ENCODE peak calls at places on chromosomes 1 and 21, in seven cellular contexts. C is HCT116; Y is sigmoid colon; T is A673; L is caudate nucleus; Z is LHCN-M2; G is activated CD8-positive, alpha-beta memory T cell treated with anti-CD3 and anti-CD28 coated beads for 48 hours. R is an unnamed sample.
A peak's percentile ranks its signal among the peaks of the same experiment; 100 is the strongest.

GRCh38 chr1:235588916-235589515 is 60.6 kb downstream of the GNG4 start:
- DNase-seq in C (no peak), Y (no peak), L (no peak), Z (peak; percentile 35), T (no peak), G (no peak), R (no peak)

GRCh38 chr1:67327864-67328263 is 20.2 kb downstream of the IL12RB2 start:
- DNase-seq in C (no peak), L (no peak), Y (no peak), Z (no peak), T (no peak), G (no peak), R (no peak)

GRCh38 chr1:91073299-91073698 is 51.5 kb upstream of the ZNF644 start:
- DNase-seq in C (no peak), T (no peak), Z (no peak), G (no peak), L (no peak), Y (no peak), R (no peak)

GRCh38 chr1:234604726-234605492 is 5.1 kb downstream of the IRF2BP2 start:
- DNase-seq in L (no peak), T (no peak), C (no peak), G (no peak), Z (peak; percentile 50), Y (no peak), R (no peak)

GRCh38 chr1:108830119-108831008 is 26.5 kb downstream of the AKNAD1 start:
- DNase-seq in L (peak; percentile 16), G (no peak), C (peak; percentile 53), T (no peak), Y (peak; percentile 93), Z (peak; percentile 99), R (no peak)

GRCh38 chr1:201217851-201218250 is 27.2 kb downstream of the IGFN1 start:
- DNase-seq in Z (no peak), T (no peak), L (no peak), Y (no peak), G (no peak), C (no peak), R (no peak)

GRCh38 chr21:29193907-29194306 is 63.5 kb downstream of the MAP3K7CL start:
- DNase-seq in Y (no peak), T (no peak), C (no peak), Z (no peak), L (no peak), G (no peak), R (no peak)

GRCh38 chr1:2459757-2460156 is 16.3 kb upstream of the PLCH2 start:
- DNase-seq in G (no peak), T (no peak), Y (no peak), C (no peak), L (peak; percentile 65), Z (peak; percentile 31), R (no peak)

GRCh38 chr1:182355718-182356098 is 35.9 kb downstream of the GLUL start:
- DNase-seq in G (no peak), Y (no peak), T (no peak), C (no peak), L (no peak), Z (no peak), R (no peak)

GRCh38 chr1:25770541-25771245 is 29.3 kb upstream of the SELENON start:
- DNase-seq in C (no peak), Z (no peak), Y (no peak), G (no peak), T (no peak), L (no peak), R (no peak)

GRCh38 chr1:216045400-216045799 is 377.8 kb downstream of the USH2A start:
- DNase-seq in L (no peak), Z (peak; percentile 97), T (no peak), G (no peak), Y (no peak), C (no peak), R (no peak)

GRCh38 chr1:234592240-234592639 is 17.7 kb downstream of the IRF2BP2 start:
- DNase-seq in Z (no peak), C (no peak), Y (no peak), T (no peak), G (no peak), L (no peak), R (no peak)

GRCh38 chr1:228647523-228648444 is 87.5 kb upstream of the RHOU start:
- DNase-seq in Y (peak; percentile 68), C (peak; percentile 78), G (no peak), L (no peak), T (peak; percentile 63), Z (peak; percentile 12), R (peak; percentile 16)

GRCh38 chr21:33268736-33269441 is 2.7 kb downstream of the IL10RB start:
- DNase-seq in Z (no peak), T (no peak), C (peak; percentile 90), Y (no peak), G (no peak), L (no peak), R (peak; percentile 42)

GRCh38 chr1:178644308-178645120 is 80.5 kb upstream of the RALGPS2 start:
- DNase-seq in Y (no peak), T (no peak), C (no peak), L (no peak), G (no peak), Z (peak; percentile 81), R (no peak)

GRCh38 chr1:157969693-157970485 is 23.6 kb upstream of the KIRREL1 start:
- DNase-seq in L (no peak), T (peak; percentile 95), G (no peak), Z (peak; percentile 86), C (peak; percentile 41), Y (peak; percentile 70), R (no peak)

GRCh38 chr1:241598234-241598633 is 41.9 kb downstream of the CHML start:
- DNase-seq in C (no peak), T (no peak), G (no peak), Y (no peak), Z (no peak), L (no peak), R (no peak)

GRCh38 chr1:243963566-243963965 is 87.5 kb upstream of the ZBTB18 start:
- DNase-seq in Z (no peak), G (no peak), C (no peak), T (no peak), Y (no peak), L (no peak), R (no peak)

GRCh38 chr21:41993744-41994143 is 16.4 kb downstream of the ZBTB21 start:
- DNase-seq in G (no peak), T (no peak), Z (peak; percentile 81), C (no peak), Y (peak; percentile 76), L (no peak), R (no peak)

GRCh38 chr1:215022723-215023122 is 59.8 kb upstream of the KCNK2 start:
- DNase-seq in T (no peak), Z (peak; percentile 20), G (no peak), C (no peak), Y (no peak), L (no peak), R (no peak)

GRCh38 chr1:27668808-27669723 is 2.9 kb downstream of the IFI6 start:
- DNase-seq in L (peak; percentile 22), T (peak; percentile 74), Y (peak; percentile 85), G (peak; percentile 60), C (no peak), Z (peak; percentile 49), R (peak; percentile 89)

GRCh38 chr1:181159451-181160151 is 71.1 kb downstream of the IER5 start:
- DNase-seq in C (no peak), G (no peak), Y (peak; percentile 37), Z (peak; percentile 93), L (no peak), T (no peak), R (peak; percentile 53)

GRCh38 chr1:35466120-35466519 is 91.1 kb downstream of the KIAA0319L start:
- DNase-seq in G (no peak), Z (no peak), T (no peak), Y (no peak), C (no peak), L (no peak), R (no peak)

GRCh38 chr1:232891116-232891515 is 59.3 kb upstream of the NTPCR start:
- DNase-seq in T (no peak), L (no peak), C (no peak), G (no peak), Z (peak; percentile 94), Y (no peak), R (no peak)

GRCh38 chr1:44819257-44819593 is 10.9 kb downstream of the BTBD19 start:
- DNase-seq in Y (peak; percentile 58), T (no peak), L (no peak), Z (no peak), C (no peak), G (no peak), R (no peak)

GRCh38 chr1:12047120-12047876 is 15.8 kb upstream of the TNFRSF8 start:
- DNase-seq in T (no peak), L (no peak), C (no peak), Z (peak; percentile 66), Y (no peak), G (peak; percentile 58), R (peak; percentile 71)

GRCh38 chr1:56482486-56482885 is 96.9 kb downstream of the PLPP3 start:
- DNase-seq in T (no peak), C (no peak), G (no peak), Z (no peak), L (no peak), Y (no peak), R (no peak)

R was measured in activated naive CD4-positive, alpha-beta T cell treated with Interleukin-2 at 50 U/mL for 16 hours.